ENCODE peak calls at places on chromosome 21, in four cellular contexts. One of them, this sample, is unnamed.

GRCh38 chr21:25573409-25574206 is 33.7 kb downstream of the MRPL39 start:
- DNase-seq in heart right ventricle: no peak
- DNase-seq in Jurkat, Clone E6-1: peak; percentile 94
- DNase-seq in memory B cell: peak; percentile 34
- DNase-seq in this sample: no peak

GRCh38 chr21:36080386-36080785 is 10.6 kb downstream of the CBR1 start:
- DNase-seq in heart right ventricle: no peak
- DNase-seq in Jurkat, Clone E6-1: no peak
- DNase-seq in memory B cell: no peak
- DNase-seq in this sample: no peak

GRCh38 chr21:43278766-43279577 is 110.2 kb downstream of the CRYAA start:
- DNase-seq in heart right ventricle: no peak
- DNase-seq in Jurkat, Clone E6-1: no peak
- DNase-seq in memory B cell: no peak
- DNase-seq in this sample: no peak

GRCh38 chr21:25215698-25216384 is 391.4 kb downstream of the MRPL39 start:
- DNase-seq in heart right ventricle: no peak
- DNase-seq in Jurkat, Clone E6-1: no peak
- DNase-seq in memory B cell: peak; percentile 22
- DNase-seq in this sample: peak; percentile 47

GRCh38 chr21:46555225-46555617 is 49.7 kb downstream of the S100B start:
- DNase-seq in heart right ventricle: no peak
- DNase-seq in Jurkat, Clone E6-1: no peak
- DNase-seq in memory B cell: no peak
- DNase-seq in this sample: no peak

GRCh38 chr21:26883768-26884167 is 38.6 kb upstream of the ADAMTS1 start:
- DNase-seq in heart right ventricle: no peak
- DNase-seq in Jurkat, Clone E6-1: no peak
- DNase-seq in memory B cell: no peak
- DNase-seq in this sample: no peak

GRCh38 chr21:30257773-30258172 is 25.0 kb downstream of the KRTAP24-1 start:
- DNase-seq in heart right ventricle: no peak
- DNase-seq in Jurkat, Clone E6-1: peak; percentile 37
- DNase-seq in memory B cell: no peak
- DNase-seq in this sample: no peak

GRCh38 chr21:35720065-35720810 is 340.1 kb downstream of the SETD4 start:
- DNase-seq in heart right ventricle: no peak
- DNase-seq in Jurkat, Clone E6-1: no peak
- DNase-seq in memory B cell: no peak
- DNase-seq in this sample: no peak

GRCh38 chr21:41877901-41878830 is 978 bp downstream of the PRDM15 start:
- DNase-seq in heart right ventricle: no peak
- DNase-seq in Jurkat, Clone E6-1: peak; percentile 42
- DNase-seq in memory B cell: peak; percentile 10
- DNase-seq in this sample: no peak

GRCh38 chr21:33586927-33587326 is 1.6 kb downstream of the DONSON start:
- DNase-seq in heart right ventricle: no peak
- DNase-seq in Jurkat, Clone E6-1: no peak
- DNase-seq in memory B cell: no peak
- DNase-seq in this sample: no peak

GRCh38 chr21:43331962-43332458 is 94.9 kb downstream of the SIK1 start:
- DNase-seq in heart right ventricle: peak; percentile 58
- DNase-seq in Jurkat, Clone E6-1: no peak
- DNase-seq in memory B cell: no peak
- DNase-seq in this sample: no peak

GRCh38 chr21:15437873-15438272 is 291.9 kb upstream of the USP25 start:
- DNase-seq in heart right ventricle: no peak
- DNase-seq in Jurkat, Clone E6-1: no peak
- DNase-seq in memory B cell: no peak
- DNase-seq in this sample: peak; percentile 27

GRCh38 chr21:33033094-33033951 is 7.6 kb downstream of the OLIG2 start:
- DNase-seq in heart right ventricle: no peak
- DNase-seq in Jurkat, Clone E6-1: no peak
- DNase-seq in memory B cell: no peak
- DNase-seq in this sample: no peak

GRCh38 chr21:36647279-36648093 is 51.4 kb upstream of the SIM2 start:
- DNase-seq in heart right ventricle: peak; percentile 8
- DNase-seq in Jurkat, Clone E6-1: no peak
- DNase-seq in memory B cell: no peak
- DNase-seq in this sample: no peak

GRCh38 chr21:20882462-20883415 is 115.5 kb upstream of the NCAM2 start:
- DNase-seq in heart right ventricle: no peak
- DNase-seq in Jurkat, Clone E6-1: peak; percentile 17
- DNase-seq in memory B cell: no peak
- DNase-seq in this sample: no peak

GRCh38 chr21:21163904-21164303 is 165.7 kb downstream of the NCAM2 start:
- DNase-seq in heart right ventricle: peak; percentile 31
- DNase-seq in Jurkat, Clone E6-1: peak; percentile 49
- DNase-seq in memory B cell: peak; percentile 2
- DNase-seq in this sample: no peak

GRCh38 chr21:45496968-45497845 is 45.0 kb downstream of the SLC19A1 start:
- DNase-seq in heart right ventricle: no peak
- DNase-seq in Jurkat, Clone E6-1: no peak
- DNase-seq in memory B cell: no peak
- DNase-seq in this sample: no peak

GRCh38 chr21:34031835-34032370 is 41.5 kb upstream of the MRPS6 start:
- DNase-seq in heart right ventricle: no peak
- DNase-seq in Jurkat, Clone E6-1: no peak
- DNase-seq in memory B cell: no peak
- DNase-seq in this sample: no peak

GRCh38 chr21:42651515-42652401 is 1.7 kb upstream of the PDE9A start:
- DNase-seq in heart right ventricle: no peak
- DNase-seq in Jurkat, Clone E6-1: no peak
- DNase-seq in memory B cell: no peak
- DNase-seq in this sample: no peak

GRCh38 chr21:43881283-43881682 is 16.3 kb downstream of the AGPAT3 start:
- DNase-seq in heart right ventricle: no peak
- DNase-seq in Jurkat, Clone E6-1: no peak
- DNase-seq in memory B cell: no peak
- DNase-seq in this sample: no peak

GRCh38 chr21:46083271-46084040 is 14.5 kb upstream of the COL6A2 start:
- DNase-seq in heart right ventricle: no peak
- DNase-seq in Jurkat, Clone E6-1: no peak
- DNase-seq in memory B cell: no peak
- DNase-seq in this sample: no peak

GRCh38 chr21:36422279-36423098 is 37.3 kb downstream of the CHAF1B start:
- DNase-seq in heart right ventricle: peak; percentile 54
- DNase-seq in Jurkat, Clone E6-1: peak; percentile 59
- DNase-seq in memory B cell: no peak
- DNase-seq in this sample: peak; percentile 13

GRCh38 chr21:45287438-45288391 is at the start of gene POFUT2:
- DNase-seq in heart right ventricle: peak; percentile 97
- DNase-seq in Jurkat, Clone E6-1: peak; percentile 88
- DNase-seq in memory B cell: peak; percentile 99
- DNase-seq in this sample: peak; percentile 75

GRCh38 chr21:32403201-32403701 is 9.3 kb upstream of the EVA1C start:
- DNase-seq in heart right ventricle: peak; percentile 78
- DNase-seq in Jurkat, Clone E6-1: peak; percentile 65
- DNase-seq in memory B cell: peak; percentile 7
- DNase-seq in this sample: no peak

GRCh38 chr21:39655589-39655988 is 42.8 kb downstream of the B3GALT5 start:
- DNase-seq in heart right ventricle: no peak
- DNase-seq in Jurkat, Clone E6-1: no peak
- DNase-seq in memory B cell: no peak
- DNase-seq in this sample: no peak

GRCh38 chr21:43925609-43926008 is 60.6 kb downstream of the AGPAT3 start:
- DNase-seq in heart right ventricle: no peak
- DNase-seq in Jurkat, Clone E6-1: no peak
- DNase-seq in memory B cell: no peak
- DNase-seq in this sample: no peak

GRCh38 chr21:45747802-45748445 is 104.4 kb downstream of the PCBP3 start:
- DNase-seq in heart right ventricle: no peak
- DNase-seq in Jurkat, Clone E6-1: no peak
- DNase-seq in memory B cell: no peak
- DNase-seq in this sample: no peak

This sample was measured in GM12864.